ENCODE peak calls at places on chromosomes 1 and 21, in four cellular contexts. One of them, this sample, is unnamed.

GRCh38 chr1:20658166-20658915 is 2.8 kb downstream of the DDOST start:
- DNase-seq in HS-5: no peak
- DNase-seq in stimulated activated CD8-positive, alpha-beta memory T cell treated with anti-CD3 and anti-CD28 coated beads, Interleukin-2, amount 100 ng/mL, for 48 hours: no peak
- DNase-seq in COR-L47: no peak
- DNase-seq in this sample: no peak

GRCh38 chr1:212557739-212558664 is 50.6 kb upstream of the ATF3 start:
- DNase-seq in COR-L47: no peak
- DNase-seq in HS-5: no peak
- DNase-seq in stimulated activated CD8-positive, alpha-beta memory T cell treated with anti-CD3 and anti-CD28 coated beads, Interleukin-2, amount 100 ng/mL, for 48 hours: no peak
- DNase-seq in this sample: peak

GRCh38 chr1:65255088-65256050 is 54.0 kb upstream of the DNAJC6 start:
- DNase-seq in stimulated activated CD8-positive, alpha-beta memory T cell treated with anti-CD3 and anti-CD28 coated beads, Interleukin-2, amount 100 ng/mL, for 48 hours: no peak
- DNase-seq in COR-L47: peak
- DNase-seq in HS-5: no peak
- DNase-seq in this sample: no peak

GRCh38 chr1:44637590-44638411 is 36.5 kb downstream of the TMEM53 start:
- DNase-seq in HS-5: no peak
- DNase-seq in stimulated activated CD8-positive, alpha-beta memory T cell treated with anti-CD3 and anti-CD28 coated beads, Interleukin-2, amount 100 ng/mL, for 48 hours: no peak
- DNase-seq in COR-L47: no peak
- DNase-seq in this sample: no peak

GRCh38 chr1:78599294-78599693 is 21.0 kb upstream of the IFI44L start:
- DNase-seq in stimulated activated CD8-positive, alpha-beta memory T cell treated with anti-CD3 and anti-CD28 coated beads, Interleukin-2, amount 100 ng/mL, for 48 hours: no peak
- DNase-seq in COR-L47: no peak
- DNase-seq in HS-5: no peak
- DNase-seq in this sample: no peak

GRCh38 chr1:162422662-162423375 is 10.9 kb upstream of the SH2D1B start:
- DNase-seq in stimulated activated CD8-positive, alpha-beta memory T cell treated with anti-CD3 and anti-CD28 coated beads, Interleukin-2, amount 100 ng/mL, for 48 hours: no peak
- DNase-seq in COR-L47: no peak
- DNase-seq in HS-5: no peak
- DNase-seq in this sample: no peak

GRCh38 chr1:206107168-206107544 is 10.0 kb downstream of the AVPR1B start:
- DNase-seq in COR-L47: no peak
- DNase-seq in HS-5: no peak
- DNase-seq in stimulated activated CD8-positive, alpha-beta memory T cell treated with anti-CD3 and anti-CD28 coated beads, Interleukin-2, amount 100 ng/mL, for 48 hours: no peak
- DNase-seq in this sample: no peak

GRCh38 chr1:110635434-110635833 is 29.3 kb upstream of the KCNA2 start:
- DNase-seq in COR-L47: no peak
- DNase-seq in stimulated activated CD8-positive, alpha-beta memory T cell treated with anti-CD3 and anti-CD28 coated beads, Interleukin-2, amount 100 ng/mL, for 48 hours: no peak
- DNase-seq in HS-5: no peak
- DNase-seq in this sample: no peak

GRCh38 chr1:177432897-177433296 is 262.1 kb downstream of the BRINP2 start:
- DNase-seq in stimulated activated CD8-positive, alpha-beta memory T cell treated with anti-CD3 and anti-CD28 coated beads, Interleukin-2, amount 100 ng/mL, for 48 hours: no peak
- DNase-seq in COR-L47: no peak
- DNase-seq in HS-5: no peak
- DNase-seq in this sample: no peak

GRCh38 chr21:39633043-39633442 is 20.3 kb downstream of the B3GALT5 start:
- DNase-seq in HS-5: peak
- DNase-seq in COR-L47: no peak
- DNase-seq in stimulated activated CD8-positive, alpha-beta memory T cell treated with anti-CD3 and anti-CD28 coated beads, Interleukin-2, amount 100 ng/mL, for 48 hours: no peak
- DNase-seq in this sample: no peak

GRCh38 chr1:173876732-173877131 is 8.6 kb downstream of the ZBTB37 start:
- DNase-seq in stimulated activated CD8-positive, alpha-beta memory T cell treated with anti-CD3 and anti-CD28 coated beads, Interleukin-2, amount 100 ng/mL, for 48 hours: no peak
- DNase-seq in COR-L47: no peak
- DNase-seq in HS-5: no peak
- DNase-seq in this sample: no peak

This sample was measured in mesothelial cell of epicardium.